ENCODE peak calls at places on chromosomes 2 and 18, in nine cellular contexts. One of them, this sample, is unnamed.

GRCh38 chr2:176137883-176138282 is 8.4 kb downstream of the HOXD8 start:
- DNase-seq in foreskin fibroblast: no peak
- DNase-seq in K562: no peak
- DNase-seq in dorsolateral prefrontal cortex: no peak
- DNase-seq in endothelial cell of umbilical vein: peak; percentile 64
- DNase-seq in fibroblast of the aortic adventitia: no peak
- DNase-seq in tibial artery: no peak
- DNase-seq in right lobe of liver: no peak
- DNase-seq in lower leg skin: no peak
- DNase-seq in this sample: no peak

GRCh38 chr2:174059178-174059874 is 94.2 kb upstream of the SP3 start:
- DNase-seq in foreskin fibroblast: peak; percentile 84
- DNase-seq in K562: peak; percentile 80
- DNase-seq in dorsolateral prefrontal cortex: no peak
- DNase-seq in endothelial cell of umbilical vein: peak; percentile 96
- DNase-seq in fibroblast of the aortic adventitia: peak; percentile 51
- DNase-seq in tibial artery: no peak
- DNase-seq in right lobe of liver: no peak
- DNase-seq in lower leg skin: no peak
- DNase-seq in this sample: no peak

GRCh38 chr18:29892960-29893558 is 1149.5 kb downstream of the DSC3 start:
- DNase-seq in foreskin fibroblast: no peak
- DNase-seq in K562: no peak
- DNase-seq in dorsolateral prefrontal cortex: no peak
- DNase-seq in endothelial cell of umbilical vein: peak; percentile 19
- DNase-seq in fibroblast of the aortic adventitia: peak; percentile 14
- DNase-seq in tibial artery: no peak
- DNase-seq in right lobe of liver: no peak
- DNase-seq in lower leg skin: no peak
- DNase-seq in this sample: no peak

GRCh38 chr2:35501076-35501475 is 854.5 kb upstream of the CRIM1 start:
- DNase-seq in foreskin fibroblast: no peak
- DNase-seq in K562: no peak
- DNase-seq in dorsolateral prefrontal cortex: no peak
- DNase-seq in endothelial cell of umbilical vein: peak; percentile 28
- DNase-seq in fibroblast of the aortic adventitia: no peak
- DNase-seq in tibial artery: no peak
- DNase-seq in right lobe of liver: no peak
- DNase-seq in lower leg skin: no peak
- DNase-seq in this sample: no peak

GRCh38 chr2:223457301-223457700 is 144.9 kb downstream of the SCG2 start:
- DNase-seq in foreskin fibroblast: no peak
- DNase-seq in K562: no peak
- DNase-seq in dorsolateral prefrontal cortex: no peak
- DNase-seq in endothelial cell of umbilical vein: no peak
- DNase-seq in fibroblast of the aortic adventitia: peak; percentile 48
- DNase-seq in tibial artery: no peak
- DNase-seq in right lobe of liver: no peak
- DNase-seq in lower leg skin: no peak
- DNase-seq in this sample: no peak

GRCh38 chr2:85839461-85839860 is 49.3 kb downstream of the ST3GAL5 start:
- DNase-seq in foreskin fibroblast: no peak
- DNase-seq in K562: no peak
- DNase-seq in dorsolateral prefrontal cortex: no peak
- DNase-seq in endothelial cell of umbilical vein: no peak
- DNase-seq in fibroblast of the aortic adventitia: no peak
- DNase-seq in tibial artery: no peak
- DNase-seq in right lobe of liver: no peak
- DNase-seq in lower leg skin: no peak
- DNase-seq in this sample: no peak

GRCh38 chr18:5196253-5197031 is 615 bp downstream of the AKAIN1 start:
- DNase-seq in foreskin fibroblast: no peak
- DNase-seq in K562: no peak
- DNase-seq in dorsolateral prefrontal cortex: no peak
- DNase-seq in endothelial cell of umbilical vein: no peak
- DNase-seq in fibroblast of the aortic adventitia: no peak
- DNase-seq in tibial artery: no peak
- DNase-seq in right lobe of liver: no peak
- DNase-seq in lower leg skin: no peak
- DNase-seq in this sample: peak; percentile 11

GRCh38 chr2:132943829-132944228 is 273.8 kb upstream of the LYPD1 start:
- DNase-seq in foreskin fibroblast: no peak
- DNase-seq in K562: no peak
- DNase-seq in dorsolateral prefrontal cortex: no peak
- DNase-seq in endothelial cell of umbilical vein: peak; percentile 24
- DNase-seq in fibroblast of the aortic adventitia: peak; percentile 12
- DNase-seq in tibial artery: no peak
- DNase-seq in right lobe of liver: no peak
- DNase-seq in lower leg skin: no peak
- DNase-seq in this sample: no peak

GRCh38 chr2:181753686-181754085 is 73.4 kb upstream of the NEUROD1 start:
- DNase-seq in foreskin fibroblast: no peak
- DNase-seq in K562: no peak
- DNase-seq in dorsolateral prefrontal cortex: no peak
- DNase-seq in endothelial cell of umbilical vein: no peak
- DNase-seq in fibroblast of the aortic adventitia: no peak
- DNase-seq in tibial artery: no peak
- DNase-seq in right lobe of liver: no peak
- DNase-seq in lower leg skin: no peak
- DNase-seq in this sample: no peak

DNA sequence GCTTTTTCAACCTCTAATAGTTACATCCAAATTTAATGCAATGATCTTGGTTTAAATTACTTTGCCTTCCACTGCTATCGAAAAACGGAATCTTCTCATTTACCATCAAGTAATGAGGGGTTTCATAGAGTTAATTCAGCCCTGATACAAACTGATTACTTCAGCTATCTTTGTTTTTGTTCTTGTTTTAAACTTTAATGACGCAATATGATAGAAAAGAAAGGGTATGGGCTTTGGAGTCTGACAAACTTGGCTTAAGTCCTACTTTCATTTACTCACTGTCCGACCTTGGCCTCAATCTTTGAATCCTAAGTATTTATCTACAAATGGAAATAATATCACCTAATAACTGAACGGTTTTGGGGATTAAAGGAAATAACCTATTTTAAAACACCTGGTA is 16.1 kb downstream of the ADAM17 start:
- DNase-seq in foreskin fibroblast: no peak
- DNase-seq in K562: no peak
- DNase-seq in dorsolateral prefrontal cortex: no peak
- DNase-seq in endothelial cell of umbilical vein: peak; percentile 72
- DNase-seq in fibroblast of the aortic adventitia: peak; percentile 72
- DNase-seq in tibial artery: no peak
- DNase-seq in right lobe of liver: no peak
- DNase-seq in lower leg skin: no peak
- DNase-seq in this sample: no peak
- H3K4me3 ChIP-seq in foreskin fibroblast: no peak overlapping the region
- H3K4me3 ChIP-seq in K562: no peak overlapping the region
- H3K4me3 ChIP-seq in dorsolateral prefrontal cortex: no peak overlapping the region
- H3K4me3 ChIP-seq in endothelial cell of umbilical vein: no peak overlapping the region
- H3K4me3 ChIP-seq in fibroblast of the aortic adventitia: no peak overlapping the region
- H3K4me3 ChIP-seq in tibial artery: no peak overlapping the region
- H3K4me3 ChIP-seq in right lobe of liver: no peak overlapping the region
- H3K4me3 ChIP-seq in lower leg skin: no peak overlapping the region
- H3K4me3 ChIP-seq in this sample: peak overlapping the region; percentile 2

DNA sequence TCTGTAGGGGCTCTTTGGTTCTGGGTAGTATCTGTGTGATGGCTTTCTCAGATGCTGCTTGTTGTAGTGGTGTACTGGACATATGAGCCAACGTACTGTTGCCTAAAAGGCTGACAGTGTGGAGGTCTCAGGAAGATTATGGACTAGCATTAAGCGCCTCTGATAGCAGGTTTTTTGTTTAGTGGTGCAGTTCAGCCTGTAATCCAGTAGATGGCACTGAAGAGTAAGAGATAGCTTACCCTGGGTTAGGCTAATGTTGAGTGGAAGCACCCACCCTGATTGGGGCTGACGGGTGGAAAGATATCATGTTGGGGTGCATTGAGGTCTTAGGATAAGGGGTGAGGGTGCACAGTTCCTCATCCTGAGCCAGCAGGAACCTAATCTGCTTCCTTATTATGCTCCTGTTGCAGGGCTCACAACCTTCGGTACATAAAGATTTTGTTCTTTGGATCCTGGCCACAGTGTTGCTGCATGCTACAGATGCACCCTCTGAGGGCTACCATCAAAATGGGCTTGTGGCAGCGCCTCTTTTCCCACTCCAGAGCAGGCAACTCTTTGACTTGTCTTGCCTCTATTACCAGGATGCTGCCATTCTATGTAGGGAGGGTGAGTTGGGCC is 79.6 kb downstream of the MSTN start:
- DNase-seq in foreskin fibroblast: no peak
- DNase-seq in K562: peak; percentile 23
- DNase-seq in dorsolateral prefrontal cortex: no peak
- DNase-seq in endothelial cell of umbilical vein: peak; percentile 10
- DNase-seq in fibroblast of the aortic adventitia: peak; percentile 4
- DNase-seq in tibial artery: no peak
- DNase-seq in right lobe of liver: no peak
- DNase-seq in lower leg skin: no peak
- DNase-seq in this sample: no peak
- TF ChIP-seq CTCF in foreskin fibroblast: peak; percentile 28
- TF ChIP-seq CTCF in K562: peak; percentile 48
- TF ChIP-seq CTCF in dorsolateral prefrontal cortex: no peak
- TF ChIP-seq CTCF in endothelial cell of umbilical vein: peak; percentile 59
- TF ChIP-seq CTCF in fibroblast of the aortic adventitia: peak; percentile 56
- TF ChIP-seq CTCF in tibial artery: no peak
- TF ChIP-seq CTCF in right lobe of liver: peak; percentile 43
- TF ChIP-seq CTCF in lower leg skin: no peak
- TF ChIP-seq CTCF in this sample: peak; percentile 20

GRCh38 chr2:27250652-27251379 is 12.0 kb downstream of the SLC30A3 start:
- DNase-seq in foreskin fibroblast: no peak
- DNase-seq in K562: no peak
- DNase-seq in dorsolateral prefrontal cortex: no peak
- DNase-seq in endothelial cell of umbilical vein: no peak
- DNase-seq in fibroblast of the aortic adventitia: no peak
- DNase-seq in tibial artery: no peak
- DNase-seq in right lobe of liver: no peak
- DNase-seq in lower leg skin: no peak
- DNase-seq in this sample: no peak
- H3K4me3 ChIP-seq in foreskin fibroblast: no peak overlapping the region
- H3K4me3 ChIP-seq in K562: no peak overlapping the region
- H3K4me3 ChIP-seq in dorsolateral prefrontal cortex: no peak overlapping the region
- H3K4me3 ChIP-seq in endothelial cell of umbilical vein: no peak overlapping the region
- H3K4me3 ChIP-seq in fibroblast of the aortic adventitia: no peak overlapping the region
- H3K4me3 ChIP-seq in tibial artery: no peak overlapping the region
- H3K4me3 ChIP-seq in right lobe of liver: no peak overlapping the region
- H3K4me3 ChIP-seq in lower leg skin: no peak overlapping the region
- H3K4me3 ChIP-seq in this sample: no peak overlapping the region

GRCh38 chr2:177714704-177715103 is 322.1 kb downstream of the AGPS start:
- DNase-seq in foreskin fibroblast: no peak
- DNase-seq in K562: no peak
- DNase-seq in dorsolateral prefrontal cortex: no peak
- DNase-seq in endothelial cell of umbilical vein: no peak
- DNase-seq in fibroblast of the aortic adventitia: no peak
- DNase-seq in tibial artery: no peak
- DNase-seq in right lobe of liver: no peak
- DNase-seq in lower leg skin: no peak
- DNase-seq in this sample: no peak

GRCh38 chr2:177721815-177722552 is 329.4 kb downstream of the AGPS start:
- DNase-seq in foreskin fibroblast: no peak
- DNase-seq in K562: no peak
- DNase-seq in dorsolateral prefrontal cortex: no peak
- DNase-seq in endothelial cell of umbilical vein: no peak
- DNase-seq in fibroblast of the aortic adventitia: no peak
- DNase-seq in tibial artery: no peak
- DNase-seq in right lobe of liver: no peak
- DNase-seq in lower leg skin: no peak
- DNase-seq in this sample: no peak

GRCh38 chr2:177716484-177716883 is 323.9 kb downstream of the AGPS start:
- DNase-seq in foreskin fibroblast: no peak
- DNase-seq in K562: no peak
- DNase-seq in dorsolateral prefrontal cortex: no peak
- DNase-seq in endothelial cell of umbilical vein: no peak
- DNase-seq in fibroblast of the aortic adventitia: no peak
- DNase-seq in tibial artery: no peak
- DNase-seq in right lobe of liver: no peak
- DNase-seq in lower leg skin: no peak
- DNase-seq in this sample: no peak

GRCh38 chr2:177721087-177721486 is 328.5 kb downstream of the AGPS start:
- DNase-seq in foreskin fibroblast: no peak
- DNase-seq in K562: no peak
- DNase-seq in dorsolateral prefrontal cortex: no peak
- DNase-seq in endothelial cell of umbilical vein: no peak
- DNase-seq in fibroblast of the aortic adventitia: no peak
- DNase-seq in tibial artery: no peak
- DNase-seq in right lobe of liver: no peak
- DNase-seq in lower leg skin: no peak
- DNase-seq in this sample: no peak

DNA sequence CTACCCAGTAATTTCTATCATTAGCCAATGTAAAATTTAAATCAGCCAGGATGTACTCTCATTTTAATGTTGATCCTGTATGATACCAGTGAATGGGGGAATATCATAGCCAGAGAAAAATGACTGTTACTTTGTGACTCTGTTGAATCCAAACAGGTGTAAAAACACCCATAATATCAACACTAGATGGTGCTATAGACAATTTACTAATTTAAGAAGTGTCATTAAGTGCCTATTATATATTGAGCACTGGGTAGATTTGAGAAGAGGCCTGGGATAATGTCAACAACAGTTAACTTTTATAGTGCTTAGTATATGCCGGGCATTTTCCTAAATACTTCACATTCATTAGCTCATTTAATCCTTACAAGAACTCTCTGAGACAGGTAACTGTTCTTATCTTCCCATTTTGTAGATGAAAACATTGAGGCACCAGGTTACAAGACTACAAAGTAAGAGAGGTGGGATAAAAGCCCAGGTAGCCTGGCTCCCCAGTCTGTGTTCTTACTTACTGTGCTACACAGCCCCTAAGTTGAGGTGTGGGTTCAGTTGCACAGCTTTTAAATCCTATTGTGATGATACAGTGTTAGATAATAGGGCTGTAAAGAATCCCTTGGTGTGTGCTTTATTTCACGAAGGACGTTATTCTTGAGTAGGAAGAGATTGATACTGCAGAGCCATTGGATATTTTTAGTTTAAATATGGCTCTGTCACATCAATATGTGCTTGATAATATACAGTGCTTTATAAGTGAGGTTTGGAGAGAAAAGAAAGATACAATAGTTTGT is 325.5 kb downstream of the AGPS start:
- DNase-seq in foreskin fibroblast: no peak
- DNase-seq in K562: no peak
- DNase-seq in dorsolateral prefrontal cortex: no peak
- DNase-seq in endothelial cell of umbilical vein: peak; percentile 38
- DNase-seq in fibroblast of the aortic adventitia: no peak
- DNase-seq in tibial artery: no peak
- DNase-seq in right lobe of liver: no peak
- DNase-seq in lower leg skin: no peak
- DNase-seq in this sample: no peak
- TF ChIP-seq CTCF in foreskin fibroblast: no peak
- TF ChIP-seq CTCF in K562: peak; percentile 45
- TF ChIP-seq CTCF in dorsolateral prefrontal cortex: no peak
- TF ChIP-seq CTCF in endothelial cell of umbilical vein: no peak
- TF ChIP-seq CTCF in fibroblast of the aortic adventitia: no peak
- TF ChIP-seq CTCF in tibial artery: no peak
- TF ChIP-seq CTCF in right lobe of liver: peak; percentile 28
- TF ChIP-seq CTCF in lower leg skin: no peak
- TF ChIP-seq CTCF in this sample: peak; percentile 34

DNA sequence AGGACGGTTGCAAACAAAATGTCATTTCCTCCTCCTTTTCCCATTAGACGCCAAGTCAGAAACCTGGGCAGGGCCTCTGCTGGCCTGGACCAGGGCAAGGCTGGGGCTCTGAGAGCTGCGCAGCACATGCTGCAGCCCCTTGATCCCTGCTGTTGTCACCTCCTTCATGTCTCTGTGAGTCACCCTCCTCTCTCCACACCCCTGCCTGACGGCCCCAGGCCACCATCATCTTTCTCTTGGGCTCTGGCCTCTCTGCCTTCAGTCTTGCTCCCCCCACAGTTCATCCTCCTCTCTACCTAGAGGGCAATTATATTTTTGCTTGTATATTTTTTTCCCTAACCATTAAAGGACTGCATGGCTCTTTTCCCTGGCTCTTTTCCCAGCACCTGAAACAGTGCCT is 10.0 kb downstream of the FLACC1 start:
- DNase-seq in foreskin fibroblast: no peak
- DNase-seq in K562: no peak
- DNase-seq in dorsolateral prefrontal cortex: no peak
- DNase-seq in endothelial cell of umbilical vein: no peak
- DNase-seq in fibroblast of the aortic adventitia: no peak
- DNase-seq in tibial artery: no peak
- DNase-seq in right lobe of liver: no peak
- DNase-seq in lower leg skin: no peak
- DNase-seq in this sample: no peak
- H3K4me3 ChIP-seq in foreskin fibroblast: no peak overlapping the region
- H3K4me3 ChIP-seq in K562: no peak overlapping the region
- H3K4me3 ChIP-seq in dorsolateral prefrontal cortex: no peak overlapping the region
- H3K4me3 ChIP-seq in endothelial cell of umbilical vein: no peak overlapping the region
- H3K4me3 ChIP-seq in fibroblast of the aortic adventitia: no peak overlapping the region
- H3K4me3 ChIP-seq in tibial artery: no peak overlapping the region
- H3K4me3 ChIP-seq in right lobe of liver: no peak overlapping the region
- H3K4me3 ChIP-seq in lower leg skin: no peak overlapping the region
- H3K4me3 ChIP-seq in this sample: no peak overlapping the region